ENCODE peak calls at places on chromosomes 11 and 22, in five cellular contexts. M, C, U, A and W are unnamed samples.
A peak's percentile ranks its signal among the peaks of the same experiment; 100 is the strongest.

GRCh38 chr22:35616043-35616442 is 1.1 kb downstream of the MB start:
- DNase-seq in M (no peak), C (no peak), U (no peak), A (no peak), W (no peak)

GRCh38 chr11:64095949-64096348 is 60.2 kb downstream of the FLRT1 start:
- DNase-seq in M (no peak), C (no peak), U (no peak), A (peak; percentile 46), W (no peak)

GRCh38 chr11:123261345-123262106 is 66.5 kb upstream of the CLMP start:
- DNase-seq in M (peak; percentile 85), C (peak; percentile 79), U (peak; percentile 78), A (peak; percentile 89), W (peak; percentile 62)

GRCh38 chr22:21703684-21704316 is 31.8 kb downstream of the YPEL1 start:
- DNase-seq in M (no peak), C (no peak), U (no peak), A (no peak), W (no peak)

GRCh38 chr11:72812968-72813739 is 1.1 kb upstream of the ATG16L2 start:
- DNase-seq in M (no peak), C (peak; percentile 61), U (peak; percentile 69), A (peak; percentile 70), W (peak; percentile 63)

GRCh38 chr22:19125474-19126308 is 3.5 kb upstream of the DGCR2 start:
- DNase-seq in M (no peak), C (no peak), U (no peak), A (no peak), W (no peak)

GRCh38 chr22:24474221-24474620 is 20.9 kb upstream of the UPB1 start:
- DNase-seq in M (no peak), C (no peak), U (peak; percentile 91), A (no peak), W (peak; percentile 91)

GRCh38 chr11:76083563-76084451 is 122.5 kb downstream of the WNT11 start:
- DNase-seq in M (no peak), C (no peak), U (peak; percentile 71), A (no peak), W (no peak)

GRCh38 chr11:13876423-13876822 is 86.1 kb upstream of the SPON1 start:
- DNase-seq in M (no peak), C (no peak), U (no peak), A (no peak), W (no peak)

GRCh38 chr11:15197696-15198095 is 83.0 kb downstream of the INSC start:
- DNase-seq in M (no peak), C (no peak), U (no peak), A (no peak), W (peak; percentile 29)

GRCh38 chr11:8081591-8082021 is 595 bp downstream of the TUB start:
- DNase-seq in M (no peak), C (no peak), U (no peak), A (no peak), W (peak; percentile 30)

GRCh38 chr11:75163917-75164316 is 13.0 kb downstream of the SLCO2B1 start:
- DNase-seq in M (no peak), C (no peak), U (no peak), A (no peak), W (no peak)

GRCh38 chr11:84780689-84781293 is 846.4 kb downstream of the DLG2 start:
- DNase-seq in M (no peak), C (no peak), U (peak; percentile 51), A (no peak), W (peak; percentile 34)

GRCh38 chr22:17638182-17638431 is 450 bp upstream of the BCL2L13 start:
- DNase-seq in M (peak; percentile 40), C (no peak), U (no peak), A (no peak), W (peak; percentile 72)

GRCh38 chr11:126816655-126817054 is 183.9 kb downstream of the KIRREL3 start:
- DNase-seq in M (no peak), C (no peak), U (peak; percentile 2), A (no peak), W (peak; percentile 46)

GRCh38 chr11:2399488-2400068 is 972 bp upstream of the TSSC4 start:
- DNase-seq in M (peak; percentile 73), C (no peak), U (no peak), A (no peak), W (no peak)

GRCh38 chr22:47335958-47336357 is 573.5 kb downstream of the TBC1D22A start:
- DNase-seq in M (no peak), C (no peak), U (no peak), A (no peak), W (no peak)

GRCh38 chr22:20211997-20212753 is 55.9 kb downstream of the RTN4R start:
- DNase-seq in M (peak; percentile 85), C (peak; percentile 38), U (peak; percentile 58), A (peak; percentile 96), W (no peak)

GRCh38 chr11:102007567-102008437 is 39.4 kb upstream of the CFAP300 start:
- DNase-seq in M (no peak), C (no peak), U (peak; percentile 71), A (no peak), W (peak; percentile 57)
- H3K4me3 ChIP-seq in M (no peak overlapping the region), C (no peak overlapping the region), U (no peak overlapping the region), A (no peak overlapping the region), W (no peak overlapping the region)

GRCh38 chr11:29676993-29677392 is 339.8 kb downstream of the KCNA4 start:
- DNase-seq in M (no peak), C (no peak), U (no peak), A (no peak), W (peak; percentile 21)
- TF ChIP-seq CTCF in M (no peak), C (no peak), U (no peak), A (no peak), W (no peak)

GRCh38 chr11:65927904-65928397 is 8.7 kb downstream of the DRAP1 start:
- DNase-seq in M (no peak), C (no peak), U (no peak), A (no peak), W (peak; percentile 26)
- H3K4me3 ChIP-seq in M (no peak overlapping the region), C (no peak overlapping the region), U (no peak overlapping the region), A (no peak overlapping the region), W (no peak overlapping the region)

DNA sequence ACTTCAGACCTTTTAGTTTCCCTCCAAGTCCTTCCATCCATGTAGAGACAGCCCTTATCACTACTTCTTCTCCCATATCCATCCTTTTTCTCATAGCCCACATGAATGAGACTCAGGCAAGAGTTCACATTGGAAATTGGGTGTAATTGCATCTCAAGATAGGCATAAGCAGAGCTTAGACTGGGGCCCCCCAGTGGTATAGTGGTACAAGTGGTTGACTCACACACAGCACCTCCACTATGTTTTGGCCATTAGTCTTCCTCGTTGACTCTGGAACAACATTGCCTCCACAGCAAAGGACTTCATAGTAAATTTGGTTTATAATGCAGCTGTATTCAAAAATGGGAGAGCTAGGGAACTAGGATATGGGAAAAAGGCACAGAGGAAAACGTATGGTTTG is 2.6 kb downstream of the UBQLN3 start:
- DNase-seq in M (no peak), C (no peak), U (no peak), A (no peak), W (no peak)
- TF ChIP-seq CTCF in M (no peak), C (no peak), U (no peak), A (no peak), W (no peak)

DNA sequence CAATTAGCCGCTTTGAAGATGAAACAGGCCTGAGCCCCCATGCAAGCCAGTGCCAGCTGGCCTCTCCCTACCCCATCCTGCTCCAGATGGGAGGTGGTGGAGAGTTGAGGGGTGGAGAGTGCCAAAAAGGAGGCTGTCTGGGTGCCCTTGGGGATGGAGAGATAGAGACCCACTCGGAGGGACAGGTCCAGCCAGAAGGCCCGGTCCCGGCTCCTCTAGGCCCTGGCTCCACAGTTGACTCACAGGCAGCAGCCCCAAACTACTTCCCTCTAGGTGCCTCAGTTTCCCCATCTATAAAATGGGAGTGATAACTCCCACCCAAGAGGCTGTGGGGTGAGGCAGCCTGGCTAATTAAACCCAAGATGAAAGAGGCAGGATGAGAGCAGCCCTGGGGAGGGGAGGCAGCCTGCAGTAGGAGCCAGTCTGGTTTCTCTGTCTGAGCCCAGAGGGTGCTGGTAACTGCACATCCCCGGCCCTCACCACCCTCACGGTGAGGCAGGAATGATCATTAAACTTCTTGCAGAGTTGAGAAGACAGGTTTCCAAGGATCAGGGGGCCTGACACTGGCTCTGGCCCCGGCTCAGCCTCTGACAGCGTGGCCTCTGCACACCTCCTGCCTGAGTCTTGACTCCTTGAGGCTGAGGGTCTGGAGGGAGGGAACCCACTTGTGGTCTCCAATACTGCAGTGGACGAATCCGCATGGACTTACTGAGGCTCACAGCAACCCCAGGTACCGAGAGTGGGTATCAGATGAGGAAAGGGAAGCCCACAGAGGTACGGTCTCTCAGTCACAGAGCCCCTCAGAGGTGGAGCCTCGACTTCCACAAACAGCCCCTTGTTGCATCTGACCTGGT is 1.4 kb upstream of the AP5B1 start:
- DNase-seq in M (no peak), C (no peak), U (no peak), A (no peak), W (no peak)
- H3K4me3 ChIP-seq in M (no peak overlapping the region), C (no peak overlapping the region), U (no peak overlapping the region), A (no peak overlapping the region), W (no peak overlapping the region)

GRCh38 chr11:79705648-79706047 is 264.8 kb upstream of the TENM4 start:
- DNase-seq in M (no peak), C (no peak), U (no peak), A (no peak), W (no peak)

DNA sequence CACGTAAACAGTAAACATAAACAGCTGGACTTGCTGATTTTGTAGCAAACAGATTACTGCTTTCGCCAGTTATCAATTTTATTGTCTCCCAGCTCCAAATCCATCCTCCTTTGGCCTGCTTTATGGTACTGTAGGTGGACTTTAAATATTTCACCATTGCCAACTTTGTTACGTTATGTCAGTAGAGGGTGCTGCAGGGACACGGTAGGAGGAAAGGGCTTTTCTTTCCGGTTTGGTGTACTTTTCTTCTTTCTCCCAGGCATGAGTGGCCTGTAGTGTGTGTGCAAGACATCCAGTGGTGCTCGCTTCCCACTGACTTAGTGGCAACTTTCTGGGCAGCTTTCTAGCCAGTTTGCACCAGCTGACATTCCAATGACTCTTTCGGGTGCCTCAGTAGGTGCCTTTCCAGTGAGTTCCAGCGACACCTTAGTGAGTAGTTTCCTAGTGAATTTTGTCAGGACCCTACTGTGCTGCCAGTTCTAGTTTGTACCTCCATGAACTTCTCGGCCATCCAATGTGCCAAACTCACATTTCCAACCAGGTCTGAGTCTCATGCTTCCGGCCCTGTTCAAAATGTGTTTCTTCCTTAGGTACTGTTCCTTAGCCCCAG is 267.6 kb upstream of the TENM4 start:
- DNase-seq in M (no peak), C (no peak), U (peak; percentile 32), A (peak; percentile 36), W (peak; percentile 26)
- TF ChIP-seq CTCF in M (no peak), C (peak; percentile 14), U (peak; percentile 24), A (peak; percentile 73), W (peak; percentile 52)

DNA sequence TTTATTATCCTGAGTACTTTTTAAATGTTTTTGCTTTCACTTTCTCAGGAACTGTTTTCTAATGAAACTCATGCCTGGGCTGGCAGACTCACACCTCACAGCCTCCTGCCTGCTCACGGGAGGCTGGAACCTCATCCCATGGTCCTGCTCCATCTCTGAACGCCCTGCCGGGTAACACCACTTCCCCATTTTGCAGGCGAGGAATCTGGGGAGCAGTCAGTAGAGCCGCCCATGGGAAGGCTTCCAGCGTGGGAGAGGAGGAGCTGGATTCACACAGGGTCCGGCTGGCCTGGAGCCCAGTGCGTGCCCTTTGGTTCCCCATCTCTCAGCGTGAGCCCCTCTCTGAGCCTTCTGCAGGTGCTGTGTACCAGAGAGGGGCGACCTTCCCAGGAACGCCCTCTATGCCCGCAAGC is 53.6 kb downstream of the SCUBE1 start:
- DNase-seq in M (no peak), C (no peak), U (no peak), A (no peak), W (peak; percentile 5)
- H3K4me3 ChIP-seq in M (no peak overlapping the region), C (peak overlapping the region; percentile 18), U (peak overlapping the region; percentile 21), A (no peak overlapping the region), W (peak overlapping the region; percentile 45)